ENCODE peak calls at places on chromosome 7, in six cellular contexts. One of them, this sample, is unnamed.
A peak's percentile ranks its signal among the peaks of the same experiment; 100 is the strongest.

GRCh38 chr7:71851776-71852548 is 560.2 kb downstream of the CALN1 start:
- DNase-seq in GM23338: no peak
- DNase-seq in psoas muscle: no peak
- DNase-seq in neural progenitor cell: no peak
- DNase-seq in CD8-positive, alpha-beta T cell: no peak
- DNase-seq in testis: no peak
- DNase-seq in this sample: no peak

GRCh38 chr7:66050990-66051424 is 24.6 kb upstream of the ASL start:
- DNase-seq in neural progenitor cell: no peak
- DNase-seq in CD8-positive, alpha-beta T cell: no peak
- DNase-seq in psoas muscle: no peak
- DNase-seq in testis: no peak
- DNase-seq in GM23338: no peak
- DNase-seq in this sample: peak; percentile 72

GRCh38 chr7:42915356-42915755 is 3.5 kb upstream of the C7orf25 start:
- DNase-seq in GM23338: no peak
- DNase-seq in neural progenitor cell: no peak
- DNase-seq in testis: no peak
- DNase-seq in CD8-positive, alpha-beta T cell: no peak
- DNase-seq in psoas muscle: no peak
- DNase-seq in this sample: no peak

GRCh38 chr7:139687980-139688632 is 89.7 kb downstream of the HIPK2 start:
- DNase-seq in psoas muscle: no peak
- DNase-seq in GM23338: no peak
- DNase-seq in CD8-positive, alpha-beta T cell: no peak
- DNase-seq in neural progenitor cell: no peak
- DNase-seq in testis: no peak
- DNase-seq in this sample: no peak

GRCh38 chr7:3151784-3152183 is 108.1 kb upstream of the CARD11 start:
- DNase-seq in CD8-positive, alpha-beta T cell: no peak
- DNase-seq in testis: no peak
- DNase-seq in neural progenitor cell: no peak
- DNase-seq in GM23338: no peak
- DNase-seq in psoas muscle: no peak
- DNase-seq in this sample: no peak

GRCh38 chr7:126657599-126658358 is 595.0 kb downstream of the GRM8 start:
- DNase-seq in testis: no peak
- DNase-seq in GM23338: no peak
- DNase-seq in neural progenitor cell: no peak
- DNase-seq in psoas muscle: no peak
- DNase-seq in CD8-positive, alpha-beta T cell: no peak
- DNase-seq in this sample: no peak

GRCh38 chr7:39217752-39218151 is 240.0 kb downstream of the POU6F2 start:
- DNase-seq in psoas muscle: no peak
- DNase-seq in neural progenitor cell: no peak
- DNase-seq in GM23338: no peak
- DNase-seq in CD8-positive, alpha-beta T cell: no peak
- DNase-seq in testis: no peak
- DNase-seq in this sample: no peak

GRCh38 chr7:155483245-155483644 is 25.3 kb downstream of the EN2 start:
- DNase-seq in testis: peak; percentile 10
- DNase-seq in neural progenitor cell: peak; percentile 61
- DNase-seq in CD8-positive, alpha-beta T cell: no peak
- DNase-seq in psoas muscle: no peak
- DNase-seq in GM23338: no peak
- DNase-seq in this sample: no peak

GRCh38 chr7:25360471-25360870 is 132.2 kb upstream of the NPVF start:
- DNase-seq in CD8-positive, alpha-beta T cell: no peak
- DNase-seq in psoas muscle: no peak
- DNase-seq in GM23338: no peak
- DNase-seq in testis: no peak
- DNase-seq in neural progenitor cell: no peak
- DNase-seq in this sample: no peak

GRCh38 chr7:22651534-22652243 is 75.3 kb upstream of the IL6 start:
- DNase-seq in psoas muscle: no peak
- DNase-seq in testis: no peak
- DNase-seq in GM23338: no peak
- DNase-seq in CD8-positive, alpha-beta T cell: no peak
- DNase-seq in neural progenitor cell: no peak
- DNase-seq in this sample: no peak

GRCh38 chr7:109844362-109844761 is 1246.6 kb upstream of the LRRN3 start:
- DNase-seq in testis: peak; percentile 31
- DNase-seq in GM23338: peak; percentile 36
- DNase-seq in CD8-positive, alpha-beta T cell: no peak
- DNase-seq in psoas muscle: no peak
- DNase-seq in neural progenitor cell: peak; percentile 8
- DNase-seq in this sample: no peak

GRCh38 chr7:111647881-111648280 is 85.6 kb upstream of the IMMP2L start:
- DNase-seq in psoas muscle: no peak
- DNase-seq in testis: no peak
- DNase-seq in GM23338: peak; percentile 25
- DNase-seq in neural progenitor cell: no peak
- DNase-seq in CD8-positive, alpha-beta T cell: no peak
- DNase-seq in this sample: no peak

GRCh38 chr7:111654414-111654813 is 92.1 kb upstream of the IMMP2L start:
- DNase-seq in GM23338: no peak
- DNase-seq in psoas muscle: no peak
- DNase-seq in neural progenitor cell: no peak
- DNase-seq in testis: no peak
- DNase-seq in CD8-positive, alpha-beta T cell: no peak
- DNase-seq in this sample: no peak

GRCh38 chr7:111650456-111650999 is 88.2 kb upstream of the IMMP2L start:
- DNase-seq in testis: no peak
- DNase-seq in CD8-positive, alpha-beta T cell: no peak
- DNase-seq in neural progenitor cell: no peak
- DNase-seq in psoas muscle: no peak
- DNase-seq in GM23338: no peak
- DNase-seq in this sample: no peak
- TF ChIP-seq CTCF in testis: no peak
- TF ChIP-seq CTCF in CD8-positive, alpha-beta T cell: no peak
- TF ChIP-seq CTCF in neural progenitor cell: no peak
- TF ChIP-seq CTCF in psoas muscle: no peak
- TF ChIP-seq CTCF in GM23338: no peak
- TF ChIP-seq CTCF in this sample: no peak

DNA sequence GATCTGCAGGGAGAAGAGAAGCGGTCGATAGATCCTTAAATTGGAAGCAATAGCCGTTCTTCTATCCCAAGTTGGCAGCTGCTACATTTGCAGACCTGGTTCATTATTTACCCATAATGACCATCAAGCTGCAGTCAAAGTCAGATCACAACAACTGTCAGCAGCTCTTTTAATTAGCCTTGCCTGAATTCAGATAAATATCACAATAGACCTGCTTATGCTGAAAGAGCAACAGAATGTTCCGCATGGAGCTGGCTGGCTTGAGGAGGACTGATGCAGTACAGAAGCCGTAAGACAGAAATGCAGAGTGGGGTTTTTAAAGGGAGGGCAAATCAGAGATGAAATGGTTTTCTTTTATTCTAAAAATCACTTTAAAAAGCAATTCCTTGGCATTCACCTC is 109.4 kb downstream of the HIBADH start:
- DNase-seq in GM23338: no peak
- DNase-seq in CD8-positive, alpha-beta T cell: no peak
- DNase-seq in testis: no peak
- DNase-seq in psoas muscle: no peak
- DNase-seq in neural progenitor cell: no peak
- DNase-seq in this sample: no peak
- H3K27ac ChIP-seq in GM23338: no peak overlapping the region
- H3K27ac ChIP-seq in CD8-positive, alpha-beta T cell: no peak overlapping the region
- H3K27ac ChIP-seq in testis: no peak overlapping the region
- H3K27ac ChIP-seq in psoas muscle: no peak overlapping the region
- H3K27ac ChIP-seq in neural progenitor cell: no peak overlapping the region
- H3K27ac ChIP-seq in this sample: no peak overlapping the region

GRCh38 chr7:88357794-88358533 is 51.3 kb upstream of the STEAP4 start:
- DNase-seq in GM23338: no peak
- DNase-seq in neural progenitor cell: no peak
- DNase-seq in CD8-positive, alpha-beta T cell: no peak
- DNase-seq in psoas muscle: no peak
- DNase-seq in testis: peak; percentile 28
- DNase-seq in this sample: no peak
- TF ChIP-seq CTCF in GM23338: peak; percentile 29
- TF ChIP-seq CTCF in neural progenitor cell: peak; percentile 46
- TF ChIP-seq CTCF in CD8-positive, alpha-beta T cell: no peak
- TF ChIP-seq CTCF in psoas muscle: peak; percentile 24
- TF ChIP-seq CTCF in testis: peak; percentile 33
- TF ChIP-seq CTCF in this sample: peak; percentile 46

GRCh38 chr7:44391171-44391570 is 65.8 kb upstream of the CAMK2B start:
- DNase-seq in GM23338: no peak
- DNase-seq in testis: no peak
- DNase-seq in CD8-positive, alpha-beta T cell: no peak
- DNase-seq in psoas muscle: no peak
- DNase-seq in neural progenitor cell: no peak
- DNase-seq in this sample: no peak

GRCh38 chr7:44394112-44394447 is 68.7 kb upstream of the CAMK2B start:
- DNase-seq in neural progenitor cell: no peak
- DNase-seq in CD8-positive, alpha-beta T cell: no peak
- DNase-seq in GM23338: no peak
- DNase-seq in psoas muscle: no peak
- DNase-seq in testis: no peak
- DNase-seq in this sample: no peak

GRCh38 chr7:44391746-44392617 is 66.6 kb upstream of the CAMK2B start:
- DNase-seq in neural progenitor cell: no peak
- DNase-seq in testis: peak; percentile 6
- DNase-seq in psoas muscle: no peak
- DNase-seq in GM23338: no peak
- DNase-seq in CD8-positive, alpha-beta T cell: no peak
- DNase-seq in this sample: no peak

GRCh38 chr7:44393238-44394111 is 68.1 kb upstream of the CAMK2B start:
- DNase-seq in GM23338: no peak
- DNase-seq in CD8-positive, alpha-beta T cell: no peak
- DNase-seq in testis: peak; percentile 9
- DNase-seq in psoas muscle: no peak
- DNase-seq in neural progenitor cell: no peak
- DNase-seq in this sample: no peak

DNA sequence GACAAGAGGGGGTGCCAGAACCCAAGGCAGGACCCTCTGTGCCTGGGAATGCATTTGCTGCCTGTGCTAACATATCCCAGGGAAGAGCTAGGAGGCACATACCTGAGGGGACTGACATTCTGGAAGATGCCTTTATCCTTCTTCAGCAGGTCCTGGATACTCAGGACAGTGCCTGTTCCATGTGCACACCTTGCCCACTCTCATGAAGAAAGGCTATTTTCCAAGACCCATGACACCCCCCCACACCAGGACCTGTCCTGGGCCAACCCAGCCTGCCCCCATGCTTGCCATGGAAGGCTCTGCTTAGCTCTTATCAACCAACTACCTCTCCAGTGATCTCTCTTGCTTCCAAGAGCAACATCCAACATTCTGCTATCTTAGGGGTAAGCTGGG is 67.2 kb upstream of the CAMK2B start:
- DNase-seq in psoas muscle: no peak
- DNase-seq in CD8-positive, alpha-beta T cell: no peak
- DNase-seq in neural progenitor cell: no peak
- DNase-seq in GM23338: no peak
- DNase-seq in testis: no peak
- DNase-seq in this sample: no peak
- H3K27ac ChIP-seq in psoas muscle: no peak overlapping the region
- H3K27ac ChIP-seq in CD8-positive, alpha-beta T cell: no peak overlapping the region
- H3K27ac ChIP-seq in neural progenitor cell: no peak overlapping the region
- H3K27ac ChIP-seq in GM23338: no peak overlapping the region
- H3K27ac ChIP-seq in testis: no peak overlapping the region
- H3K27ac ChIP-seq in this sample: no peak overlapping the region

GRCh38 chr7:26474596-26474995 is 182.9 kb downstream of the SNX10 start:
- DNase-seq in CD8-positive, alpha-beta T cell: no peak
- DNase-seq in testis: no peak
- DNase-seq in neural progenitor cell: no peak
- DNase-seq in psoas muscle: no peak
- DNase-seq in GM23338: no peak
- DNase-seq in this sample: no peak
- TF ChIP-seq CTCF in CD8-positive, alpha-beta T cell: no peak
- TF ChIP-seq CTCF in testis: no peak
- TF ChIP-seq CTCF in neural progenitor cell: no peak
- TF ChIP-seq CTCF in psoas muscle: no peak
- TF ChIP-seq CTCF in GM23338: no peak
- TF ChIP-seq CTCF in this sample: no peak

GRCh38 chr7:73615886-73616285 is 8.4 kb downstream of the MLXIPL start:
- DNase-seq in GM23338: peak; percentile 59
- DNase-seq in CD8-positive, alpha-beta T cell: no peak
- DNase-seq in testis: no peak
- DNase-seq in psoas muscle: no peak
- DNase-seq in neural progenitor cell: peak; percentile 49
- DNase-seq in this sample: no peak

GRCh38 chr7:73613954-73614735 is 10.2 kb downstream of the MLXIPL start:
- DNase-seq in neural progenitor cell: no peak
- DNase-seq in CD8-positive, alpha-beta T cell: no peak
- DNase-seq in GM23338: no peak
- DNase-seq in testis: no peak
- DNase-seq in psoas muscle: no peak
- DNase-seq in this sample: no peak

GRCh38 chr7:73622527-73622908 is 1.8 kb downstream of the MLXIPL start:
- DNase-seq in CD8-positive, alpha-beta T cell: no peak
- DNase-seq in neural progenitor cell: no peak
- DNase-seq in GM23338: no peak
- DNase-seq in testis: no peak
- DNase-seq in psoas muscle: no peak
- DNase-seq in this sample: no peak

GRCh38 chr7:73621168-73622063 is 2.9 kb downstream of the MLXIPL start:
- DNase-seq in neural progenitor cell: no peak
- DNase-seq in CD8-positive, alpha-beta T cell: no peak
- DNase-seq in GM23338: peak; percentile 66
- DNase-seq in testis: peak; percentile 33
- DNase-seq in psoas muscle: no peak
- DNase-seq in this sample: no peak

GRCh38 chr7:73618538-73618937 is 5.8 kb downstream of the MLXIPL start:
- DNase-seq in CD8-positive, alpha-beta T cell: no peak
- DNase-seq in testis: no peak
- DNase-seq in psoas muscle: no peak
- DNase-seq in GM23338: no peak
- DNase-seq in neural progenitor cell: no peak
- DNase-seq in this sample: no peak
- H3K27ac ChIP-seq in CD8-positive, alpha-beta T cell: no peak overlapping the region
- H3K27ac ChIP-seq in testis: no peak overlapping the region
- H3K27ac ChIP-seq in psoas muscle: no peak overlapping the region
- H3K27ac ChIP-seq in GM23338: no peak overlapping the region
- H3K27ac ChIP-seq in neural progenitor cell: no peak overlapping the region
- H3K27ac ChIP-seq in this sample: no peak overlapping the region

This sample was measured in lower lobe of right lung.